ENCODE peak calls at places on chromosome 19, in ten cellular contexts. One of them, this sample, is unnamed.
A peak's percentile ranks its signal among the peaks of the same experiment; 100 is the strongest.

GRCh38 chr19:39085392-39085791 is 1.2 kb downstream of the ACP7 start:
- DNase-seq in K562: no peak
- DNase-seq in A549: no peak
- DNase-seq in lower leg skin: no peak
- DNase-seq in transverse colon: no peak
- DNase-seq in gastrocnemius medialis: no peak
- DNase-seq in uterus: no peak
- DNase-seq in body of pancreas: no peak
- DNase-seq in stomach: no peak
- DNase-seq in thyroid gland: no peak
- DNase-seq in this sample: no peak

GRCh38 chr19:42270346-42271044 is 1.4 kb downstream of the CIC start:
- DNase-seq in K562: peak; percentile 62
- DNase-seq in A549: peak; percentile 83
- DNase-seq in lower leg skin: no peak
- DNase-seq in transverse colon: peak; percentile 63
- DNase-seq in gastrocnemius medialis: peak; percentile 78
- DNase-seq in uterus: peak; percentile 53
- DNase-seq in body of pancreas: peak; percentile 69
- DNase-seq in stomach: peak; percentile 63
- DNase-seq in thyroid gland: peak; percentile 62
- DNase-seq in this sample: no peak

GRCh38 chr19:4700573-4700970 is 23.1 kb downstream of the DPP9 start:
- DNase-seq in K562: no peak
- DNase-seq in A549: no peak
- DNase-seq in lower leg skin: peak; percentile 66
- DNase-seq in transverse colon: no peak
- DNase-seq in gastrocnemius medialis: no peak
- DNase-seq in uterus: no peak
- DNase-seq in body of pancreas: no peak
- DNase-seq in stomach: no peak
- DNase-seq in thyroid gland: no peak
- DNase-seq in this sample: no peak

GRCh38 chr19:4326837-4327251 is 11.8 kb downstream of the STAP2 start:
- DNase-seq in K562: peak; percentile 82
- DNase-seq in A549: no peak
- DNase-seq in lower leg skin: no peak
- DNase-seq in transverse colon: no peak
- DNase-seq in gastrocnemius medialis: no peak
- DNase-seq in uterus: no peak
- DNase-seq in body of pancreas: no peak
- DNase-seq in stomach: no peak
- DNase-seq in thyroid gland: no peak
- DNase-seq in this sample: no peak

GRCh38 chr19:45632468-45633196 is 6.6 kb downstream of the EML2 start:
- DNase-seq in K562: peak; percentile 89
- DNase-seq in A549: peak; percentile 91
- DNase-seq in lower leg skin: peak; percentile 77
- DNase-seq in transverse colon: peak; percentile 70
- DNase-seq in gastrocnemius medialis: peak; percentile 75
- DNase-seq in uterus: peak; percentile 30
- DNase-seq in body of pancreas: peak; percentile 67
- DNase-seq in stomach: peak; percentile 79
- DNase-seq in thyroid gland: peak; percentile 63
- DNase-seq in this sample: peak; percentile 18

GRCh38 chr19:9856609-9857008 is 21.5 kb downstream of the PIN1 start:
- DNase-seq in K562: no peak
- DNase-seq in A549: no peak
- DNase-seq in lower leg skin: no peak
- DNase-seq in transverse colon: no peak
- DNase-seq in gastrocnemius medialis: no peak
- DNase-seq in uterus: no peak
- DNase-seq in body of pancreas: no peak
- DNase-seq in stomach: no peak
- DNase-seq in thyroid gland: no peak
- DNase-seq in this sample: no peak

GRCh38 chr19:45400192-45400591 is 4.7 kb downstream of the PPP1R13L start:
- DNase-seq in K562: no peak
- DNase-seq in A549: no peak
- DNase-seq in lower leg skin: peak; percentile 84
- DNase-seq in transverse colon: no peak
- DNase-seq in gastrocnemius medialis: no peak
- DNase-seq in uterus: no peak
- DNase-seq in body of pancreas: no peak
- DNase-seq in stomach: no peak
- DNase-seq in thyroid gland: no peak
- DNase-seq in this sample: no peak

GRCh38 chr19:16067205-16067938 is 8.9 kb upstream of the TPM4 start:
- DNase-seq in K562: no peak
- DNase-seq in A549: no peak
- DNase-seq in lower leg skin: no peak
- DNase-seq in transverse colon: peak; percentile 82
- DNase-seq in gastrocnemius medialis: no peak
- DNase-seq in uterus: peak; percentile 92
- DNase-seq in body of pancreas: no peak
- DNase-seq in stomach: peak; percentile 91
- DNase-seq in thyroid gland: no peak
- DNase-seq in this sample: no peak

GRCh38 chr19:14434157-14434501 is 1.0 kb downstream of the PKN1 start:
- DNase-seq in K562: no peak
- DNase-seq in A549: no peak
- DNase-seq in lower leg skin: no peak
- DNase-seq in transverse colon: no peak
- DNase-seq in gastrocnemius medialis: no peak
- DNase-seq in uterus: peak; percentile 36
- DNase-seq in body of pancreas: peak; percentile 28
- DNase-seq in stomach: peak; percentile 28
- DNase-seq in thyroid gland: peak; percentile 31
- DNase-seq in this sample: no peak

DNA sequence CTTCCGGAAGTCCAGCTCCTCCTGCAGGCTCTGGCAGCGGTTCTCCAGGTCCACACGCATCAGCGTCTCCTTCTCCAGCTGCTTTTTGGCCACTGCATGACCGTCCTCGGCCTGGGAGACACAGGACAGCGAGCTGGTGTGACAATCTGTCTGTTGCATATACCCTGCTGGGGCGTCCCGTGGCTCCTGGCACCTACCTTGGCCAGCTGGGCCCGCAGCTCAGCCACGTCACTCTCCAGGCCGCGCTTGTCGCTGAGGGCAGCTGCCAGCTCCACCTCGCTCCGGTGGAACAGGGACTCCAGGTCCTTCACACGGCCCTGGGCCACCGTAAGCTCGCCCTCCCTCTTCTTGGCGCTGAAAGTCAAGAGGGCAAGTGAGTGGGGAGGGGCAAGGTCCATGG is 10.8 kb upstream of the TIMM13 start:
- DNase-seq in K562: no peak
- DNase-seq in A549: no peak
- DNase-seq in lower leg skin: no peak
- DNase-seq in transverse colon: no peak
- DNase-seq in gastrocnemius medialis: no peak
- DNase-seq in uterus: no peak
- DNase-seq in body of pancreas: no peak
- DNase-seq in stomach: no peak
- DNase-seq in thyroid gland: no peak
- DNase-seq in this sample: no peak
- TF ChIP-seq CTCF in K562: no peak
- TF ChIP-seq CTCF in A549: no peak
- TF ChIP-seq CTCF in lower leg skin: no peak
- TF ChIP-seq CTCF in transverse colon: no peak
- TF ChIP-seq CTCF in gastrocnemius medialis: no peak
- TF ChIP-seq CTCF in uterus: no peak
- TF ChIP-seq CTCF in body of pancreas: no peak
- TF ChIP-seq CTCF in stomach: no peak
- TF ChIP-seq CTCF in thyroid gland: no peak
- TF ChIP-seq CTCF in this sample: no peak

GRCh38 chr19:40690050-40690698 is at the start of gene NUMBL:
- DNase-seq in K562: no peak
- DNase-seq in A549: no peak
- DNase-seq in lower leg skin: no peak
- DNase-seq in transverse colon: no peak
- DNase-seq in gastrocnemius medialis: no peak
- DNase-seq in uterus: peak; percentile 53
- DNase-seq in body of pancreas: no peak
- DNase-seq in stomach: no peak
- DNase-seq in thyroid gland: no peak
- DNase-seq in this sample: no peak

GRCh38 chr19:40692212-40692551 is 1.7 kb upstream of the NUMBL start:
- DNase-seq in K562: no peak
- DNase-seq in A549: no peak
- DNase-seq in lower leg skin: no peak
- DNase-seq in transverse colon: no peak
- DNase-seq in gastrocnemius medialis: no peak
- DNase-seq in uterus: no peak
- DNase-seq in body of pancreas: no peak
- DNase-seq in stomach: no peak
- DNase-seq in thyroid gland: no peak
- DNase-seq in this sample: no peak

GRCh38 chr19:40691421-40692211 is 1.2 kb upstream of the NUMBL start:
- DNase-seq in K562: peak; percentile 66
- DNase-seq in A549: peak; percentile 49
- DNase-seq in lower leg skin: no peak
- DNase-seq in transverse colon: no peak
- DNase-seq in gastrocnemius medialis: no peak
- DNase-seq in uterus: peak; percentile 47
- DNase-seq in body of pancreas: peak; percentile 11
- DNase-seq in stomach: no peak
- DNase-seq in thyroid gland: peak; percentile 27
- DNase-seq in this sample: no peak

GRCh38 chr19:40689339-40690049 is 957 bp downstream of the NUMBL start:
- DNase-seq in K562: peak; percentile 68
- DNase-seq in A549: no peak
- DNase-seq in lower leg skin: no peak
- DNase-seq in transverse colon: no peak
- DNase-seq in gastrocnemius medialis: no peak
- DNase-seq in uterus: no peak
- DNase-seq in body of pancreas: peak; percentile 15
- DNase-seq in stomach: no peak
- DNase-seq in thyroid gland: no peak
- DNase-seq in this sample: no peak

DNA sequence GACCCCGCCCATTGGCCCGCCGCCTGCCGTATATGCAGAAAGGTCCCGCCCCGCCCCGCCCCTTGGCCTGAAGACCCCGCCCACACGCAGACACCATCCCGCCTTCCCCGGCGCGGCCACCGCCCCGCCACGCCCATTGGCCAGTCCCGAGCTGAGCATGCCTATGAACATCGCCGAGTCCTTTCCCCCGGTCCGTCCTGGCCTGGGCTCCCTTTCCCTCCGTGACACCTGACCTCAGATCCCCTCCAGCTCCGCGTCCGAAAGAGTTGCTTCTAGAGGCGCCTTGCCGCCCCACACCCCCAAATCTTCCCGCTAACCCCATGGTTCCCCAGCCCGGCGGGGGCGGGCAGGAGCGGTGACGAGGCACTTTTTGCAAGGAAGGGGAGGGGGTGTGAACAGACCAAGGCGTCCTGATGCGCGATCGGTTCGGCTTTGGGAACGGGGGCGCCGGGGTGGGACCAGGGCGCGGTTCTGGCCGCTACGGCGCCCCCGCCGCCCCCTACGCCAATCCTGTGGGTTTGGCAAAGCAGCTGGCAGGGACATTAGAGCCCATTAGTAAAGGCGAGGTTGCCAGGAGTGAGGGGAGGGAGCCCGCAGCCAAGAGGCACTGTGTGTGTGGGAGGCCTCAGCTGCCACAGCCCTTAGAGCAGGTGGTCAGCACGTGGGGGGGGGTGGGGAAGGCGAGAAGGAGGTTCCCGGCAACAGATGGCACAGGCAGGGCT is 409 bp upstream of the NUMBL start:
- DNase-seq in K562: peak; percentile 95
- DNase-seq in A549: peak; percentile 98
- DNase-seq in lower leg skin: peak; percentile 93
- DNase-seq in transverse colon: peak; percentile 96
- DNase-seq in gastrocnemius medialis: peak; percentile 94
- DNase-seq in uterus: peak; percentile 97
- DNase-seq in body of pancreas: peak; percentile 94
- DNase-seq in stomach: peak; percentile 96
- DNase-seq in thyroid gland: peak; percentile 93
- DNase-seq in this sample: peak; percentile 97
- TF ChIP-seq POLR2A in K562: peak; percentile 88
- TF ChIP-seq POLR2A in A549: peak; percentile 79
- TF ChIP-seq POLR2A in lower leg skin: no peak
- TF ChIP-seq POLR2A in transverse colon: peak; percentile 44
- TF ChIP-seq POLR2A in gastrocnemius medialis: peak; percentile 49
- TF ChIP-seq POLR2A in uterus: no peak
- TF ChIP-seq POLR2A in body of pancreas: peak; percentile 73
- TF ChIP-seq POLR2A in stomach: no peak
- TF ChIP-seq POLR2A in thyroid gland: peak; percentile 46
- TF ChIP-seq POLR2A in this sample: no peak

GRCh38 chr19:52535831-52536800 is 8.6 kb downstream of the ZNF808 start:
- DNase-seq in K562: no peak
- DNase-seq in A549: no peak
- DNase-seq in lower leg skin: peak; percentile 83
- DNase-seq in transverse colon: peak; percentile 82
- DNase-seq in gastrocnemius medialis: peak; percentile 79
- DNase-seq in uterus: peak; percentile 89
- DNase-seq in body of pancreas: peak; percentile 77
- DNase-seq in stomach: peak; percentile 74
- DNase-seq in thyroid gland: peak; percentile 94
- DNase-seq in this sample: peak; percentile 79
- TF ChIP-seq CTCF in K562: no peak
- TF ChIP-seq CTCF in A549: no peak
- TF ChIP-seq CTCF in lower leg skin: no peak
- TF ChIP-seq CTCF in transverse colon: peak; percentile 17
- TF ChIP-seq CTCF in gastrocnemius medialis: no peak
- TF ChIP-seq CTCF in uterus: peak; percentile 47
- TF ChIP-seq CTCF in body of pancreas: no peak
- TF ChIP-seq CTCF in stomach: no peak
- TF ChIP-seq CTCF in thyroid gland: peak; percentile 36
- TF ChIP-seq CTCF in this sample: peak; percentile 27

GRCh38 chr19:18090545-18091216 is 3.9 kb upstream of the IL12RB1 start:
- DNase-seq in K562: peak; percentile 61
- DNase-seq in A549: no peak
- DNase-seq in lower leg skin: no peak
- DNase-seq in transverse colon: no peak
- DNase-seq in gastrocnemius medialis: no peak
- DNase-seq in uterus: no peak
- DNase-seq in body of pancreas: no peak
- DNase-seq in stomach: no peak
- DNase-seq in thyroid gland: no peak
- DNase-seq in this sample: no peak

GRCh38 chr19:18085702-18086457 is 854 bp downstream of the IL12RB1 start:
- DNase-seq in K562: no peak
- DNase-seq in A549: no peak
- DNase-seq in lower leg skin: no peak
- DNase-seq in transverse colon: no peak
- DNase-seq in gastrocnemius medialis: no peak
- DNase-seq in uterus: no peak
- DNase-seq in body of pancreas: no peak
- DNase-seq in stomach: no peak
- DNase-seq in thyroid gland: no peak
- DNase-seq in this sample: no peak

GRCh38 chr19:18083929-18084684 is 2.6 kb downstream of the IL12RB1 start:
- DNase-seq in K562: no peak
- DNase-seq in A549: no peak
- DNase-seq in lower leg skin: no peak
- DNase-seq in transverse colon: no peak
- DNase-seq in gastrocnemius medialis: no peak
- DNase-seq in uterus: no peak
- DNase-seq in body of pancreas: no peak
- DNase-seq in stomach: no peak
- DNase-seq in thyroid gland: no peak
- DNase-seq in this sample: no peak

GRCh38 chr19:18089726-18090125 is 3.0 kb upstream of the IL12RB1 start:
- DNase-seq in K562: no peak
- DNase-seq in A549: no peak
- DNase-seq in lower leg skin: no peak
- DNase-seq in transverse colon: no peak
- DNase-seq in gastrocnemius medialis: no peak
- DNase-seq in uterus: no peak
- DNase-seq in body of pancreas: no peak
- DNase-seq in stomach: no peak
- DNase-seq in thyroid gland: no peak
- DNase-seq in this sample: no peak

GRCh38 chr19:18086590-18087138 is at the start of gene IL12RB1:
- DNase-seq in K562: no peak
- DNase-seq in A549: no peak
- DNase-seq in lower leg skin: no peak
- DNase-seq in transverse colon: peak; percentile 47
- DNase-seq in gastrocnemius medialis: no peak
- DNase-seq in uterus: no peak
- DNase-seq in body of pancreas: peak; percentile 40
- DNase-seq in stomach: peak; percentile 42
- DNase-seq in thyroid gland: no peak
- DNase-seq in this sample: no peak
- TF ChIP-seq POLR2A in K562: no peak
- TF ChIP-seq POLR2A in A549: no peak
- TF ChIP-seq POLR2A in lower leg skin: no peak
- TF ChIP-seq POLR2A in transverse colon: no peak
- TF ChIP-seq POLR2A in gastrocnemius medialis: no peak
- TF ChIP-seq POLR2A in uterus: no peak
- TF ChIP-seq POLR2A in body of pancreas: no peak
- TF ChIP-seq POLR2A in stomach: no peak
- TF ChIP-seq POLR2A in thyroid gland: no peak
- TF ChIP-seq POLR2A in this sample: no peak

This sample was measured in tibial nerve.